ENCODE peak calls at places on chromosome 22, in six cellular contexts. W is foreskin fibroblast, D is heart left ventricle, T is psoas muscle, I is cardiac muscle cell, A is upper lobe of right lung. U is an unnamed sample.

GRCh38 chr22:27267145-27267544 is 534.4 kb downstream of the MN1 start:
- DNase-seq in W (peak; percentile 11), D (no peak), T (no peak), I (no peak), A (no peak), U (no peak)

GRCh38 chr22:26461188-26461810 is 22.3 kb downstream of the HPS4 start:
- DNase-seq in W (peak; percentile 74), D (peak; percentile 45), T (peak; percentile 63), I (peak; percentile 81), A (no peak), U (peak; percentile 64)

GRCh38 chr22:44410396-44411056 is 87.5 kb downstream of the RTL6 start:
- DNase-seq in W (no peak), D (peak; percentile 40), T (no peak), I (peak; percentile 79), A (peak; percentile 60), U (no peak)

GRCh38 chr22:31140746-31141145 is 438 bp upstream of the PLA2G3 start:
- DNase-seq in W (no peak), D (no peak), T (no peak), I (no peak), A (no peak), U (no peak)

GRCh38 chr22:17774206-17774927 is at the start of gene BID:
- DNase-seq in W (peak; percentile 66), D (peak; percentile 68), T (peak; percentile 55), I (peak; percentile 53), A (peak; percentile 86), U (peak; percentile 75)

GRCh38 chr22:44671742-44672141 is 30.3 kb upstream of the PRR5 start:
- DNase-seq in W (peak; percentile 46), D (no peak), T (no peak), I (no peak), A (no peak), U (no peak)

GRCh38 chr22:44195189-44195871 is 14.6 kb downstream of the PARVG start:
- DNase-seq in W (no peak), D (no peak), T (no peak), I (no peak), A (no peak), U (no peak)

GRCh38 chr22:30254307-30254706 is 7.7 kb upstream of the LIF start:
- DNase-seq in W (no peak), D (no peak), T (no peak), I (no peak), A (no peak), U (no peak)

GRCh38 chr22:50673231-50674126 is 856 bp downstream of the SHANK3 start:
- DNase-seq in W (no peak), D (no peak), T (no peak), I (no peak), A (no peak), U (no peak)
- H3K4me3 ChIP-seq in W (no peak overlapping the region), D (peak overlapping the region; percentile 57), T (peak overlapping the region; percentile 63), I (peak overlapping the region; percentile 44), A (peak overlapping the region; percentile 51), U (peak overlapping the region; percentile 24)

GRCh38 chr22:22375586-22376351 is 131.2 kb downstream of the VPREB1 start:
- DNase-seq in W (no peak), D (peak; percentile 21), T (no peak), I (no peak), A (no peak), U (peak; percentile 39)
- H3K4me3 ChIP-seq in W (no peak overlapping the region), D (no peak overlapping the region), T (no peak overlapping the region), I (no peak overlapping the region), A (no peak overlapping the region), U (no peak overlapping the region)

DNA sequence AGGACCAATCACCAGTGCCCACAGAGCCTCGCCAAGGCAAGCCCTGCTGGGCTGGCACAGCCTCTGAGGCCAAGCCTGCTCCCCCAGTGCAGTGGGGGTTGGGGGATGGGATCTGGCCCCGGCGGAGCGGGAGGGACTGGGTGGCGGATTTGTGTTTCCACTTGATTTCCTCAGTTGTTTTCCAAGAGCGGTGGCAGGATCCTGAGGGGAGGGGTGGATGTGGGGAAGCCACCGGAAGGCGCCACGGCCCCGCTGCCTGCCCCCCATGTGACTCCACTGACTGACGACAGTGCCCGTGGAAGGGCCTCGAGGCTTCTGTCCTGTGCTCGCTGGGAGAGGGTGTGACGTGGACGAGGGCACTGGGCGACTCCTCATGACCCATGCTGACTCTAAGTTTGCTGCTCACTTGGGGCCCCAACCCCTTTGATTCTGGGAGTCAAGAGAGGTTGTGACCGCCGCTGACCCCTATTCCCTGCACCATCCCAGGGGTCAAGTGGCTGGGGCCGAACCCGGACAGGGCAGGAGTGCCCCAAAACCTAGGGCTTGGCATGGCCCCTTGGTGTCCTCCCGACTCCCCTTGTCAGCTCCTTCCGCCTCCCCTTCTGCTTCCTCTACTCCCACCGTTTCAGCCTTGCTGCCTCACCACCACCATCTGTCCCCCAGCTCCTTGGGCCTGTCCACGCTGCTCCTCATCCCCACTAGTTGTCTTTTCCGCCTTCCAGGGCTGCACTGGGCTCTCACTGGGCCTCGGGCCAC is 23.5 kb upstream of the PICK1 start:
- DNase-seq in W (no peak), D (no peak), T (no peak), I (no peak), A (no peak), U (no peak)
- H3K4me3 ChIP-seq in W (no peak overlapping the region), D (no peak overlapping the region), T (no peak overlapping the region), I (no peak overlapping the region), A (no peak overlapping the region), U (no peak overlapping the region)

GRCh38 chr22:46027219-46028068 is 50.5 kb upstream of the WNT7B start:
- DNase-seq in W (peak; percentile 62), D (peak; percentile 75), T (peak; percentile 72), I (peak; percentile 57), A (peak; percentile 87), U (peak; percentile 85)
- H3K4me3 ChIP-seq in W (peak overlapping the region; percentile 46), D (peak overlapping the region; percentile 61), T (peak overlapping the region; percentile 66), I (peak overlapping the region; percentile 28), A (peak overlapping the region; percentile 52), U (peak overlapping the region; percentile 48)

GRCh38 chr22:20552450-20552894 is 45.1 kb downstream of the MED15 start:
- DNase-seq in W (peak; percentile 90), D (peak; percentile 83), T (peak; percentile 93), I (no peak), A (no peak), U (peak; percentile 52)

GRCh38 chr22:20549232-20549841 is 41.9 kb downstream of the MED15 start:
- DNase-seq in W (no peak), D (no peak), T (peak; percentile 32), I (no peak), A (no peak), U (no peak)

GRCh38 chr22:20550057-20550817 is 42.8 kb downstream of the MED15 start:
- DNase-seq in W (no peak), D (no peak), T (no peak), I (no peak), A (no peak), U (no peak)

GRCh38 chr22:20551805-20552449 is 44.5 kb downstream of the MED15 start:
- DNase-seq in W (no peak), D (peak; percentile 40), T (peak; percentile 76), I (no peak), A (no peak), U (no peak)

DNA sequence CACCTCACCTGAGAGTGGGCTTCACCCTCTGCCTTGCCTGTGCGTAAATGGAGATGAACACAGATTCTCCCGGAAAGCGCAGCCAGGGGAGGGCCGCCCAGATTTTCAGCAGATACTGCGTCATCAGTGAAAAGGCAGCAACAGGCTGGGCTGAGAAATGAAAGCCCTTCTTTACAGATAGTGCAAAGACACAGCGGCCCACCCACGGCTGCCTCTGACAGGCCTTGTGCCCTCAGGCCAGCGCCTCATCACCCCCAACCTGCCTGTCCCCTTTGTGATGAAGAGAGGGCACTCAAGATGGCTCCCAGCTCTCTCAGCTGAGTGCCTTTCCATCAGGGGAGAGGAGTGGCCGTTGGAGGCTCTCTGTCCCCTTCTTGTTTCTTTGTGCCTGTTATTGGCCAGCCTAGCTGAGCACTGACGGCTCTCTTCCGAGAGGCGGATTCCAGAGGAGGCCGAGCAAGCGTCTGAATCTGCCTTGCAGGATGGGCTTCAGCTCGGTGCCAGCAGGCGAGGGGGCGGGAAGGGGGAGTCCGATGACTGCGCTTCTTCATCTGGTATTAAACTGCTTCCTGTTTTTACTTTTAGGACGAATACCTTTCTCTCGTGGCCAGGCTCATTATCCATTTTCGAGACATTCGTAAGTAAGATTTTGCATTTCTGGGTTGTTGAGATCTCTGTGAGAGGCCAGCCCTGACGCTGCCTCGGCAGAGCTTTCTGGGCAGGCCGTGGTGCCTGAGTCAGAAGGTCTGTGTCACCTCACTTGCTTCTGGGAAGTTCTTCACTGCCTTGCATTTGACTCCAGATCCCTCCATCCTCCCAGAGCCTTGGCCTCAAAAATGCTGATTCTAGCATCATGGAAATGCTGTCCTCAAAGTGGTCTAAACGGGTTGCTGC is 43.7 kb downstream of the MED15 start:
- DNase-seq in W (peak; percentile 82), D (no peak), T (peak; percentile 58), I (peak; percentile 61), A (no peak), U (no peak)
- H3K4me3 ChIP-seq in W (no peak overlapping the region), D (peak overlapping the region; percentile 27), T (no peak overlapping the region), I (no peak overlapping the region), A (no peak overlapping the region), U (peak overlapping the region; percentile 17)

DNA sequence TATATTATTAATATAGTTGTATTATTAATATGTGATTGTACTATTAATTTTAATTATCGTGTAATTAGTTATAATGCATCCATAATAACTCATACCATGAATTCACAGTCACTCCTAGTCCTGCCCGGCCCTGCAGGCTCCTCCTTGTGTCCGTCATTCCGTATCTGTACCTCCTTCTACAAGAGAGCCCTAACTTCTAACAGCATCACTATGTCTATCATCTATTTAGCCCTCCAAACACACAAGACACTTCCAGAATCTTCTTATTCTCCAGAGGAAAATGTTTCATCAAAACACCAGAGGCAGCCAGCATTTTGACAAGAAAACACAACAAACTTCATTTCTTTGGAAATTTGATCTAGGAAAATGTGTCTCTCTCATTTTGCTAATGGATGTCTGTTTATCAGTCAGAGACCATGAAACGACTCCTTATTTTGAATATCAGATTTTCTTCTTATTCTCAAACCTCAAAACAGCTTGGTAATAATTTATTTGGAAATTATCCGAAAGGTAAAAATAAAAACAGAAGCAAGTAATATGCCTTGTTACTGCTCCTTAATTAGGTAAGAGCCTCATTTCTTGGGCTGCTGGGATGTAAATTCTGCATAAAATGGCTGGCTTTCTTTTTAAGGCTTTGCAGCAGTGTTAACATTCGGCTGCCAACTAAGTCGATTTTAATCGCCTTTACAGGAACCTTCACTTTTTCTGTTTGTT is 23.1 kb upstream of the SEPTIN5 start:
- DNase-seq in W (no peak), D (no peak), T (no peak), I (no peak), A (peak; percentile 3), U (no peak)
- H3K4me3 ChIP-seq in W (no peak overlapping the region), D (no peak overlapping the region), T (peak overlapping the region; percentile 25), I (no peak overlapping the region), A (no peak overlapping the region), U (no peak overlapping the region)

GRCh38 chr22:42958937-42959336 is 56.0 kb downstream of the PACSIN2 start:
- DNase-seq in W (no peak), D (no peak), T (no peak), I (no peak), A (no peak), U (no peak)

GRCh38 chr22:42957544-42957943 is 57.4 kb downstream of the PACSIN2 start:
- DNase-seq in W (no peak), D (no peak), T (no peak), I (no peak), A (no peak), U (no peak)

GRCh38 chr22:42957958-42958357 is 57.0 kb downstream of the PACSIN2 start:
- DNase-seq in W (no peak), D (no peak), T (no peak), I (no peak), A (no peak), U (no peak)

GRCh38 chr22:42960146-42960509 is 54.8 kb downstream of the PACSIN2 start:
- DNase-seq in W (no peak), D (peak; percentile 43), T (no peak), I (no peak), A (no peak), U (no peak)

GRCh38 chr22:42959472-42960145 is 55.3 kb downstream of the PACSIN2 start:
- DNase-seq in W (no peak), D (peak; percentile 72), T (peak; percentile 51), I (peak; percentile 76), A (no peak), U (peak; percentile 62)
- H3K4me3 ChIP-seq in W (no peak overlapping the region), D (peak overlapping the region; percentile 48), T (peak overlapping the region; percentile 47), I (no peak overlapping the region), A (peak overlapping the region; percentile 33), U (no peak overlapping the region)